ENCODE peak calls at places on chromosomes 1 and 21, in nine cellular contexts. G is CD14-positive monocyte, V is AG10803, U is endodermal cell, C is foreskin keratinocyte, M is omental fat pad, O is testis, R is endothelial cell, L is D721Med. S is an unnamed sample.

GRCh38 chr1:25616932-25617625 is 488 bp downstream of the MAN1C1 start:
- DNase-seq in G (no peak), V (no peak), U (no peak), C (no peak), M (no peak), O (no peak), R (no peak), L (no peak), S (no peak)

GRCh38 chr1:24966724-24967346 is 36.8 kb upstream of the RUNX3 start:
- DNase-seq in G (peak; percentile 97), V (peak; percentile 71), U (no peak), C (no peak), M (no peak), O (no peak), R (no peak), L (no peak), S (peak; percentile 69)

GRCh38 chr1:160836981-160837557 is 25.6 kb downstream of the CD244 start:
- DNase-seq in G (no peak), V (no peak), U (no peak), C (no peak), M (no peak), O (no peak), R (no peak), L (no peak), S (no peak)

GRCh38 chr21:43697758-43698643 is 20.9 kb upstream of the PDXK start:
- DNase-seq in G (no peak), V (peak; percentile 62), U (no peak), C (no peak), M (no peak), O (no peak), R (no peak), L (no peak), S (no peak)

GRCh38 chr1:180027949-180028445 is 73.4 kb downstream of the CEP350 start:
- DNase-seq in G (no peak), V (peak; percentile 94), U (no peak), C (peak; percentile 44), M (no peak), O (no peak), R (no peak), L (no peak), S (peak; percentile 13)

GRCh38 chr1:213415686-213416380 is 364.8 kb downstream of the RPS6KC1 start:
- DNase-seq in G (no peak), V (no peak), U (peak; percentile 33), C (no peak), M (no peak), O (no peak), R (no peak), L (no peak), S (no peak)

GRCh38 chr1:59173721-59174120 is 123.2 kb upstream of the FGGY start:
- DNase-seq in G (peak; percentile 61), V (peak; percentile 87), U (no peak), C (peak; percentile 53), M (no peak), O (no peak), R (no peak), L (no peak), S (no peak)

GRCh38 chr21:32574946-32575925 is 10.1 kb downstream of the TCP10L start:
- DNase-seq in G (no peak), V (no peak), U (peak; percentile 50), C (no peak), M (no peak), O (no peak), R (no peak), L (no peak), S (no peak)

GRCh38 chr1:215473943-215474342 is 93.2 kb upstream of the KCTD3 start:
- DNase-seq in G (no peak), V (peak; percentile 90), U (no peak), C (no peak), M (no peak), O (no peak), R (no peak), L (no peak), S (no peak)

GRCh38 chr1:33310702-33311101 is 10.2 kb downstream of the A3GALT2 start:
- DNase-seq in G (no peak), V (no peak), U (no peak), C (no peak), M (no peak), O (no peak), R (no peak), L (no peak), S (no peak)

GRCh38 chr1:36101546-36101945 is 12.9 kb downstream of the ADPRS start:
- DNase-seq in G (no peak), V (no peak), U (no peak), C (no peak), M (no peak), O (no peak), R (no peak), L (no peak), S (no peak)

GRCh38 chr1:224922404-224923164 is 6.9 kb upstream of the DNAH14 start:
- DNase-seq in G (no peak), V (peak; percentile 37), U (peak; percentile 73), C (peak; percentile 23), M (no peak), O (no peak), R (peak; percentile 7), L (peak; percentile 22), S (peak; percentile 65)

GRCh38 chr1:43706598-43707190 is 642 bp upstream of the ST3GAL3 start:
- DNase-seq in G (no peak), V (peak; percentile 17), U (peak; percentile 84), C (no peak), M (no peak), O (no peak), R (peak; percentile 31), L (no peak), S (no peak)

GRCh38 chr1:197692965-197693364 is 82.3 kb downstream of the DENND1B start:
- DNase-seq in G (no peak), V (peak; percentile 47), U (no peak), C (no peak), M (no peak), O (no peak), R (no peak), L (no peak), S (peak; percentile 27)
- TF ChIP-seq CTCF in G (peak; percentile 10), V (peak; percentile 50), U (no peak), C (peak; percentile 56), M (no peak), O (no peak), R (no peak), L (peak; percentile 36), S (peak; percentile 68)

DNA sequence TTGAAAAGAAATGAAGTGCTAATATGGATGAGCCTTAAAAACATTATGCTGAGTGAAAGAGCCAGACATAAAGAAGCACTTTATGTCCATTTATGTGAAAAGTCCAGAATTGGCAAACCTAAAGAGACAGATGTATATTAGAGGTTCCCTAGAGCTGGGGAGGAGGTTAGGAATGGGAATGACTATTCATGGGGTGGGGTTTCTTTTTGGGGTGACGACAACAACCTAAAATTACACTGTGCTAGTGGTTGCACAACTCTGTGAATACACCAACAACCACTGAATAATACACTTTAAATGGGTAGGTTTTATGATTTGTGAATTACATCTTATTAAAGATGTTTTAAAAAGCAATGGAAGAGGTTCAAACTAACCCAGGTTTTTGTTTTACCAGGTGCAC is 259.9 kb downstream of the RHOU start:
- DNase-seq in G (no peak), V (no peak), U (no peak), C (no peak), M (no peak), O (no peak), R (no peak), L (no peak), S (no peak)
- TF ChIP-seq CTCF in G (no peak), V (no peak), U (no peak), C (no peak), M (no peak), O (no peak), R (no peak), L (no peak), S (no peak)

DNA sequence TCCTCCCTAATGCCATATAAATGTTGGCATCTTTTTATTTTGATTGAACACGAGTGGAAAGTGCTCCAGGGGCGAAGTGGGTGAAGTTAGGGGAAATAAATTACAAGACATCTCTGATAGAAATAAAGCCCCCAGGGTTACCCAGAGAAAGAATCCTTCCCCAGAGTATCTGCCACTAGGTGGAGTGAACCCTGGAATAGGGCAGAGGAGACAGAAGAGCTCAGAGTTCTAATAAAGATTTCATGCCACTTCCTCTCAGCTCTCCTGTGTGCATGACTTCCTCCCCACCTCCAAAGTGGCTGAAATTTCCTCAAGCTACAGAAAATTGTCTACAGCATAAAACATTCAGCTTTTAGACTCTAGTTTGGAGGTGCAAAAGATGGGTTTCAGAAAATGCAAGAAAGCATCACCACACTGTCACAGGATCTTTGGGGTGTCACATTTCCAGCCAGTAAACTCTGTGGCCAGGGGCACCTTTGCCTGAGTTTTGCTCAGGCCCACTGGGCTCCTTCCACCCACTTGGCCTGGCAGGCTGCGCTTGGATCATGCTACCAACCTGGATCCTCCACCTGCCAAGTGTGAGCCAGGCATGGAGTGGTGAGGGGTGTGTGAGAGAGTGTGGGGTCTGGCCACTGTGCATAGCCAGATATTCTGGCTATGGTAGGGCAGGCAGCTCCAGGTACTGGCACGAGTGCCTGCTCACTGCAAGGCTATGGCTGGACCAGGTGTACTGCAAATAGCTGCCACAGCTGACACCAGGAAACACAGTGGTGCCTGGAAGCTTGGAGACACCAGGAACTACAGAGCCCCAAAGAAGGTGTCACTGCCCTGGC is 208.8 kb upstream of the USP25 start:
- DNase-seq in G (no peak), V (no peak), U (no peak), C (no peak), M (no peak), O (no peak), R (no peak), L (no peak), S (peak; percentile 4)
- TF ChIP-seq CTCF in G (no peak), V (peak; percentile 49), U (peak; percentile 76), C (peak; percentile 39), M (no peak), O (no peak), R (no peak), L (no peak), S (no peak)

GRCh38 chr1:17575786-17576584 is 36.5 kb downstream of the ARHGEF10L start:
- DNase-seq in G (no peak), V (no peak), U (no peak), C (no peak), M (no peak), O (no peak), R (no peak), L (no peak), S (no peak)

GRCh38 chr1:17573518-17574041 is 34.1 kb downstream of the ARHGEF10L start:
- DNase-seq in G (no peak), V (no peak), U (peak; percentile 54), C (no peak), M (no peak), O (no peak), R (no peak), L (no peak), S (no peak)

GRCh38 chr1:17577907-17578297 is 38.4 kb downstream of the ARHGEF10L start:
- DNase-seq in G (no peak), V (no peak), U (no peak), C (no peak), M (no peak), O (no peak), R (no peak), L (no peak), S (no peak)

GRCh38 chr1:17572264-17572985 is 32.9 kb downstream of the ARHGEF10L start:
- DNase-seq in G (no peak), V (no peak), U (peak; percentile 87), C (no peak), M (no peak), O (no peak), R (no peak), L (no peak), S (no peak)

DNA sequence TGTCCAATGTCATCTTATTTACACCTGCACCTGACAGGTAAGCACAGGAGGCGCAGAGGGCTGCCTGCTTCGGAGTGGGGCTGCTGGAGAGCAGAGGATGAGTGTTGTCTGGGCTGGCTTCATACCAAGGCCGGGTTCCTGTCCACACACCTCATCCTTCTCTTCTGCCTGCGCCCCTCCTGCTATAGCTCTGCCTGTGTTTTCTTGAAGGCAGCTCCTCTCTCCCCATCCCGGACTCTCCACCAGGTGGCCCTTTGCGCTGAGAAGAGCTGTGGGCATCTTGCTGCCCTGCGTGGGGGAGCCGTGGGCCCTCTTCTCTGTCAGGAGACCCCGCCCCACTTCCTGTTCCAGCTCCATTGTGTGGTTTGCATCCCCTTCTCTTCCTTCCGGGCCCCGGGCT is 35.0 kb downstream of the ARHGEF10L start:
- DNase-seq in G (no peak), V (no peak), U (peak; percentile 87), C (no peak), M (no peak), O (no peak), R (peak; percentile 40), L (no peak), S (no peak)
- TF ChIP-seq CTCF in G (no peak), V (no peak), U (peak; percentile 72), C (peak; percentile 40), M (no peak), O (no peak), R (no peak), L (no peak), S (no peak)

S was measured in RWPE1.